ENCODE peak calls at places on chromosome 12, in ten cellular contexts. B is astrocyte of the spinal cord; R is A673; E is MV-4-11; W is NCI-H446 treated with DMSO at 0.1 percent for 48 hours; D is activated CD4-positive, alpha-beta T cell treated with anti-CD3 and anti-CD28 coated beads, Interleukin-2, amount 50 U/mL, for 4 hours; X is AG04450; Z is left ventricle myocardium inferior; K is SK-N-DZ; G is stimulated activated CD4-positive, alpha-beta T cell treated with anti-CD3 and anti-CD28 coated beads, TNF-alpha, amount 100 ng/mL, for 4 hours. C is an unnamed sample.

GRCh38 chr12:11704094-11704493 is 54.6 kb downstream of the ETV6 start:
- DNase-seq in Z (no peak), X (no peak), W (no peak), B (no peak), D (no peak), R (no peak), E (no peak), K (no peak), G (no peak), C (no peak)

GRCh38 chr12:52692253-52692652 is 11.1 kb downstream of the KRT77 start:
- DNase-seq in G (no peak), D (no peak), B (no peak), R (no peak), W (no peak), K (no peak), X (no peak), Z (no peak), E (no peak), C (peak; percentile 8)

GRCh38 chr12:33588725-33589405 is 149.2 kb upstream of the SYT10 start:
- DNase-seq in Z (no peak), X (no peak), B (no peak), G (no peak), K (peak; percentile 46), R (no peak), E (no peak), D (no peak), W (no peak), C (no peak)

GRCh38 chr12:14393736-14394135 is 28.3 kb downstream of the ATF7IP start:
- DNase-seq in G (no peak), W (no peak), R (no peak), B (peak; percentile 56), E (no peak), X (no peak), K (no peak), D (no peak), Z (no peak), C (peak; percentile 38)

GRCh38 chr12:98745578-98746391 is 100.7 kb downstream of the APAF1 start:
- DNase-seq in E (no peak), K (no peak), G (no peak), X (no peak), R (no peak), D (peak; percentile 4), B (no peak), Z (no peak), W (no peak), C (peak; percentile 47)

GRCh38 chr12:11821386-11821785 is 171.9 kb downstream of the ETV6 start:
- DNase-seq in K (no peak), B (no peak), G (no peak), W (no peak), D (no peak), R (no peak), X (no peak), Z (no peak), E (no peak), C (no peak)

GRCh38 chr12:117778656-117779055 is 190.1 kb downstream of the KSR2 start:
- DNase-seq in D (no peak), G (no peak), K (no peak), W (no peak), X (no peak), Z (no peak), R (no peak), E (no peak), B (no peak), C (no peak)

GRCh38 chr12:101696477-101697196 is 803 bp upstream of the CHPT1 start:
- DNase-seq in K (peak; percentile 50), D (no peak), X (no peak), E (peak; percentile 40), Z (peak; percentile 70), G (no peak), W (peak; percentile 16), R (no peak), B (no peak), C (peak; percentile 5)

GRCh38 chr12:111741235-111741812 is 25.4 kb upstream of the ALDH2 start:
- DNase-seq in X (no peak), R (no peak), D (no peak), K (peak; percentile 38), E (no peak), Z (no peak), B (peak; percentile 32), W (no peak), G (no peak), C (peak; percentile 84)

GRCh38 chr12:49017764-49018281 is 753 bp downstream of the PRKAG1 start:
- DNase-seq in G (no peak), Z (no peak), E (peak; percentile 68), B (no peak), W (no peak), X (no peak), K (no peak), R (no peak), D (no peak), C (no peak)

GRCh38 chr12:12474931-12475485 is 87.7 kb downstream of the DUSP16 start:
- DNase-seq in Z (no peak), G (no peak), B (peak; percentile 19), X (no peak), K (no peak), R (no peak), E (peak; percentile 87), D (peak; percentile 54), W (no peak), C (peak; percentile 92)

GRCh38 chr12:34394211-34395055 is 372.1 kb downstream of the ALG10 start:
- DNase-seq in D (no peak), G (no peak), B (no peak), K (no peak), E (no peak), Z (peak; percentile 6), X (no peak), W (no peak), R (no peak), C (no peak)

GRCh38 chr12:44484862-44485261 is 391.3 kb downstream of the NELL2 start:
- DNase-seq in G (no peak), K (no peak), D (no peak), Z (no peak), R (no peak), B (no peak), X (no peak), E (no peak), W (no peak), C (no peak)

GRCh38 chr12:12979731-12980259 is 20.3 kb downstream of the HEBP1 start:
- DNase-seq in X (peak; percentile 84), E (no peak), Z (no peak), B (peak; percentile 96), K (no peak), G (no peak), W (no peak), D (no peak), R (no peak), C (peak; percentile 94)

GRCh38 chr12:112170971-112171596 is 45.7 kb downstream of the TRAFD1 start:
- DNase-seq in D (no peak), B (no peak), E (no peak), G (no peak), Z (no peak), X (no peak), R (no peak), K (no peak), W (no peak), C (no peak)

GRCh38 chr12:113090740-113091139 is 34.2 kb downstream of the DTX1 start:
- DNase-seq in Z (no peak), W (no peak), E (no peak), B (no peak), K (no peak), D (no peak), G (no peak), R (no peak), X (no peak), C (no peak)

GRCh38 chr12:17017402-17017801 is 411.4 kb upstream of the LMO3 start:
- DNase-seq in K (no peak), W (peak; percentile 69), Z (no peak), R (no peak), D (no peak), X (no peak), B (no peak), G (no peak), E (peak; percentile 10), C (no peak)

GRCh38 chr12:32033411-32033810 is 73.2 kb upstream of the BICD1 start:
- DNase-seq in G (no peak), W (no peak), D (no peak), K (peak; percentile 35), X (no peak), R (no peak), B (no peak), E (no peak), Z (no peak), C (no peak)

GRCh38 chr12:3593906-3594305 is 102.9 kb downstream of the PRMT8 start:
- DNase-seq in E (no peak), B (no peak), R (no peak), D (no peak), G (no peak), K (no peak), W (no peak), Z (no peak), X (no peak), C (no peak)

GRCh38 chr12:51874013-51874412 is 13.9 kb upstream of the ANKRD33 start:
- DNase-seq in Z (no peak), W (no peak), K (peak; percentile 63), D (no peak), B (no peak), R (peak; percentile 82), X (no peak), E (no peak), G (no peak), C (no peak)

GRCh38 chr12:108306014-108306501 is 33.1 kb downstream of the CMKLR1 start:
- DNase-seq in G (no peak), R (no peak), D (no peak), X (no peak), K (no peak), Z (no peak), B (peak; percentile 59), E (peak; percentile 56), W (no peak), C (peak; percentile 86)

GRCh38 chr12:6946033-6946919 is 2.5 kb downstream of the C12orf57 start:
- DNase-seq in W (no peak), E (peak; percentile 47), G (no peak), R (no peak), X (no peak), B (no peak), D (no peak), Z (no peak), K (no peak), C (peak; percentile 38)

GRCh38 chr12:75389061-75389460 is 1.8 kb upstream of the GLIPR1L2 start:
- DNase-seq in Z (no peak), G (no peak), W (no peak), R (peak; percentile 56), B (peak; percentile 42), K (peak; percentile 62), E (no peak), D (no peak), X (no peak), C (peak; percentile 35)

GRCh38 chr12:103962493-103962892 is 3.2 kb upstream of the TDG start:
- DNase-seq in W (no peak), K (no peak), E (peak; percentile 23), Z (no peak), R (no peak), G (no peak), D (no peak), X (no peak), B (no peak), C (no peak)

GRCh38 chr12:73452672-73453469 is 1084.8 kb upstream of the ATXN7L3B start:
- DNase-seq in K (no peak), Z (no peak), R (no peak), B (no peak), X (no peak), E (no peak), D (no peak), W (no peak), G (no peak), C (no peak)

GRCh38 chr12:468671-469389 is 9.1 kb downstream of the B4GALNT3 start:
- DNase-seq in B (no peak), R (no peak), E (no peak), Z (no peak), G (no peak), D (no peak), X (no peak), W (no peak), K (no peak), C (peak; percentile 48)

GRCh38 chr12:80353254-80353653 is 90.8 kb upstream of the PTPRQ start:
- DNase-seq in E (no peak), X (no peak), D (no peak), R (no peak), B (peak; percentile 50), W (no peak), K (no peak), G (no peak), Z (no peak), C (peak; percentile 45)

GRCh38 chr12:66107451-66107915 is 23.1 kb downstream of the LLPH start:
- DNase-seq in R (peak; percentile 98), W (peak; percentile 54), Z (no peak), K (peak; percentile 86), B (peak; percentile 92), E (peak; percentile 97), X (peak; percentile 88), G (no peak), D (no peak), C (peak; percentile 94)

C was measured in dermis blood vessel endothelial cell.